ENCODE peak calls at places on chromosome 21, in eight cellular contexts. One of them, this sample, is unnamed.

GRCh38 chr21:14092834-14093560 is 117.8 kb downstream of the LIPI start:
- DNase-seq in upper lobe of left lung: peak; percentile 44
- DNase-seq in HL-60: no peak
- DNase-seq in breast epithelium: no peak
- DNase-seq in GM23338: no peak
- DNase-seq in GM12878: no peak
- DNase-seq in stomach: no peak
- DNase-seq in esophagus muscularis mucosa: no peak
- DNase-seq in this sample: no peak

GRCh38 chr21:19941626-19942025 is 1056.6 kb upstream of the NCAM2 start:
- DNase-seq in upper lobe of left lung: no peak
- DNase-seq in HL-60: no peak
- DNase-seq in breast epithelium: no peak
- DNase-seq in GM23338: no peak
- DNase-seq in GM12878: no peak
- DNase-seq in stomach: no peak
- DNase-seq in esophagus muscularis mucosa: no peak
- DNase-seq in this sample: no peak

GRCh38 chr21:44920694-44921604 is at the start of gene ITGB2:
- DNase-seq in upper lobe of left lung: no peak
- DNase-seq in HL-60: peak; percentile 97
- DNase-seq in breast epithelium: no peak
- DNase-seq in GM23338: peak; percentile 36
- DNase-seq in GM12878: no peak
- DNase-seq in stomach: peak; percentile 40
- DNase-seq in esophagus muscularis mucosa: no peak
- DNase-seq in this sample: peak; percentile 97

GRCh38 chr21:14968821-14969220 is 96.0 kb downstream of the NRIP1 start:
- DNase-seq in upper lobe of left lung: no peak
- DNase-seq in HL-60: no peak
- DNase-seq in breast epithelium: no peak
- DNase-seq in GM23338: no peak
- DNase-seq in GM12878: no peak
- DNase-seq in stomach: no peak
- DNase-seq in esophagus muscularis mucosa: no peak
- DNase-seq in this sample: no peak

GRCh38 chr21:35062016-35062415 is 12.9 kb upstream of the RUNX1 start:
- DNase-seq in upper lobe of left lung: no peak
- DNase-seq in HL-60: no peak
- DNase-seq in breast epithelium: no peak
- DNase-seq in GM23338: no peak
- DNase-seq in GM12878: no peak
- DNase-seq in stomach: no peak
- DNase-seq in esophagus muscularis mucosa: peak; percentile 55
- DNase-seq in this sample: no peak

GRCh38 chr21:29340228-29340627 is 41.5 kb downstream of the BACH1 start:
- DNase-seq in upper lobe of left lung: no peak
- DNase-seq in HL-60: no peak
- DNase-seq in breast epithelium: no peak
- DNase-seq in GM23338: no peak
- DNase-seq in GM12878: no peak
- DNase-seq in stomach: no peak
- DNase-seq in esophagus muscularis mucosa: no peak
- DNase-seq in this sample: no peak

GRCh38 chr21:27429612-27430361 is 462.9 kb upstream of the ADAMTS5 start:
- DNase-seq in upper lobe of left lung: no peak
- DNase-seq in HL-60: no peak
- DNase-seq in breast epithelium: no peak
- DNase-seq in GM23338: no peak
- DNase-seq in GM12878: no peak
- DNase-seq in stomach: no peak
- DNase-seq in esophagus muscularis mucosa: no peak
- DNase-seq in this sample: no peak

GRCh38 chr21:17370750-17371325 is 142.0 kb upstream of the CXADR start:
- DNase-seq in upper lobe of left lung: no peak
- DNase-seq in HL-60: no peak
- DNase-seq in breast epithelium: no peak
- DNase-seq in GM23338: peak; percentile 59
- DNase-seq in GM12878: no peak
- DNase-seq in stomach: no peak
- DNase-seq in esophagus muscularis mucosa: no peak
- DNase-seq in this sample: no peak

GRCh38 chr21:34771512-34772028 is 102.8 kb downstream of the CLIC6 start:
- DNase-seq in upper lobe of left lung: no peak
- DNase-seq in HL-60: no peak
- DNase-seq in breast epithelium: no peak
- DNase-seq in GM23338: no peak
- DNase-seq in GM12878: no peak
- DNase-seq in stomach: no peak
- DNase-seq in esophagus muscularis mucosa: peak; percentile 60
- DNase-seq in this sample: no peak

GRCh38 chr21:26836546-26836945 is 8.7 kb downstream of the ADAMTS1 start:
- DNase-seq in upper lobe of left lung: no peak
- DNase-seq in HL-60: no peak
- DNase-seq in breast epithelium: no peak
- DNase-seq in GM23338: no peak
- DNase-seq in GM12878: no peak
- DNase-seq in stomach: no peak
- DNase-seq in esophagus muscularis mucosa: no peak
- DNase-seq in this sample: no peak

GRCh38 chr21:45039309-45040113 is 34.9 kb upstream of the ADARB1 start:
- DNase-seq in upper lobe of left lung: no peak
- DNase-seq in HL-60: no peak
- DNase-seq in breast epithelium: no peak
- DNase-seq in GM23338: no peak
- DNase-seq in GM12878: no peak
- DNase-seq in stomach: no peak
- DNase-seq in esophagus muscularis mucosa: no peak
- DNase-seq in this sample: no peak

GRCh38 chr21:45064618-45065399 is 9.6 kb upstream of the ADARB1 start:
- DNase-seq in upper lobe of left lung: no peak
- DNase-seq in HL-60: no peak
- DNase-seq in breast epithelium: no peak
- DNase-seq in GM23338: no peak
- DNase-seq in GM12878: no peak
- DNase-seq in stomach: no peak
- DNase-seq in esophagus muscularis mucosa: no peak
- DNase-seq in this sample: no peak

GRCh38 chr21:29431680-29432079 is 133.0 kb downstream of the BACH1 start:
- DNase-seq in upper lobe of left lung: no peak
- DNase-seq in HL-60: no peak
- DNase-seq in breast epithelium: no peak
- DNase-seq in GM23338: no peak
- DNase-seq in GM12878: no peak
- DNase-seq in stomach: no peak
- DNase-seq in esophagus muscularis mucosa: no peak
- DNase-seq in this sample: no peak

GRCh38 chr21:44083631-44084291 is 23.4 kb upstream of the PWP2 start:
- DNase-seq in upper lobe of left lung: no peak
- DNase-seq in HL-60: no peak
- DNase-seq in breast epithelium: no peak
- DNase-seq in GM23338: no peak
- DNase-seq in GM12878: no peak
- DNase-seq in stomach: peak; percentile 53
- DNase-seq in esophagus muscularis mucosa: no peak
- DNase-seq in this sample: peak; percentile 80

GRCh38 chr21:44398499-44398898 is 45.1 kb downstream of the TRPM2 start:
- DNase-seq in upper lobe of left lung: no peak
- DNase-seq in HL-60: no peak
- DNase-seq in breast epithelium: no peak
- DNase-seq in GM23338: no peak
- DNase-seq in GM12878: no peak
- DNase-seq in stomach: no peak
- DNase-seq in esophagus muscularis mucosa: no peak
- DNase-seq in this sample: no peak

GRCh38 chr21:43911015-43911934 is 46.3 kb downstream of the AGPAT3 start:
- DNase-seq in upper lobe of left lung: peak; percentile 83
- DNase-seq in HL-60: no peak
- DNase-seq in breast epithelium: no peak
- DNase-seq in GM23338: no peak
- DNase-seq in GM12878: no peak
- DNase-seq in stomach: no peak
- DNase-seq in esophagus muscularis mucosa: no peak
- DNase-seq in this sample: no peak

GRCh38 chr21:24148461-24148860 is 1458.8 kb downstream of the MRPL39 start:
- DNase-seq in upper lobe of left lung: no peak
- DNase-seq in HL-60: no peak
- DNase-seq in breast epithelium: no peak
- DNase-seq in GM23338: no peak
- DNase-seq in GM12878: no peak
- DNase-seq in stomach: no peak
- DNase-seq in esophagus muscularis mucosa: no peak
- DNase-seq in this sample: no peak

GRCh38 chr21:17191346-17191993 is 321.4 kb upstream of the CXADR start:
- DNase-seq in upper lobe of left lung: no peak
- DNase-seq in HL-60: no peak
- DNase-seq in breast epithelium: no peak
- DNase-seq in GM23338: no peak
- DNase-seq in GM12878: no peak
- DNase-seq in stomach: no peak
- DNase-seq in esophagus muscularis mucosa: no peak
- DNase-seq in this sample: no peak

GRCh38 chr21:26846036-26846931 is 1.1 kb upstream of the ADAMTS1 start:
- DNase-seq in upper lobe of left lung: peak; percentile 90
- DNase-seq in HL-60: no peak
- DNase-seq in breast epithelium: peak; percentile 72
- DNase-seq in GM23338: peak; percentile 81
- DNase-seq in GM12878: no peak
- DNase-seq in stomach: peak; percentile 56
- DNase-seq in esophagus muscularis mucosa: no peak
- DNase-seq in this sample: peak; percentile 87

GRCh38 chr21:21295303-21295702 is 297.1 kb downstream of the NCAM2 start:
- DNase-seq in upper lobe of left lung: no peak
- DNase-seq in HL-60: no peak
- DNase-seq in breast epithelium: no peak
- DNase-seq in GM23338: no peak
- DNase-seq in GM12878: no peak
- DNase-seq in stomach: no peak
- DNase-seq in esophagus muscularis mucosa: no peak
- DNase-seq in this sample: no peak

GRCh38 chr21:23887709-23888303 is 1719.5 kb downstream of the MRPL39 start:
- DNase-seq in upper lobe of left lung: peak; percentile 46
- DNase-seq in HL-60: no peak
- DNase-seq in breast epithelium: no peak
- DNase-seq in GM23338: no peak
- DNase-seq in GM12878: no peak
- DNase-seq in stomach: no peak
- DNase-seq in esophagus muscularis mucosa: no peak
- DNase-seq in this sample: peak; percentile 87

GRCh38 chr21:17742181-17742580 is 77.0 kb downstream of the C21orf91 start:
- DNase-seq in upper lobe of left lung: no peak
- DNase-seq in HL-60: no peak
- DNase-seq in breast epithelium: no peak
- DNase-seq in GM23338: no peak
- DNase-seq in GM12878: no peak
- DNase-seq in stomach: no peak
- DNase-seq in esophagus muscularis mucosa: no peak
- DNase-seq in this sample: no peak

GRCh38 chr21:30340714-30341573 is 3.5 kb upstream of the KRTAP27-1 start:
- DNase-seq in upper lobe of left lung: no peak
- DNase-seq in HL-60: no peak
- DNase-seq in breast epithelium: no peak
- DNase-seq in GM23338: peak; percentile 71
- DNase-seq in GM12878: no peak
- DNase-seq in stomach: peak; percentile 56
- DNase-seq in esophagus muscularis mucosa: no peak
- DNase-seq in this sample: no peak

GRCh38 chr21:29730281-29730680 is 209.5 kb downstream of the GRIK1 start:
- DNase-seq in upper lobe of left lung: no peak
- DNase-seq in HL-60: no peak
- DNase-seq in breast epithelium: no peak
- DNase-seq in GM23338: no peak
- DNase-seq in GM12878: no peak
- DNase-seq in stomach: no peak
- DNase-seq in esophagus muscularis mucosa: no peak
- DNase-seq in this sample: no peak

GRCh38 chr21:34545079-34545884 is 33.3 kb upstream of the KCNE1 start:
- DNase-seq in upper lobe of left lung: no peak
- DNase-seq in HL-60: peak; percentile 85
- DNase-seq in breast epithelium: peak; percentile 57
- DNase-seq in GM23338: peak; percentile 26
- DNase-seq in GM12878: peak; percentile 86
- DNase-seq in stomach: no peak
- DNase-seq in esophagus muscularis mucosa: no peak
- DNase-seq in this sample: no peak

GRCh38 chr21:41166947-41167346 is 1.0 kb upstream of the BACE2 start:
- DNase-seq in upper lobe of left lung: no peak
- DNase-seq in HL-60: no peak
- DNase-seq in breast epithelium: peak; percentile 46
- DNase-seq in GM23338: peak; percentile 17
- DNase-seq in GM12878: no peak
- DNase-seq in stomach: no peak
- DNase-seq in esophagus muscularis mucosa: no peak
- DNase-seq in this sample: no peak
- H3K4me3 ChIP-seq in upper lobe of left lung: peak overlapping the region; percentile 93
- H3K4me3 ChIP-seq in HL-60: no peak overlapping the region
- H3K4me3 ChIP-seq in breast epithelium: peak overlapping the region; percentile 82
- H3K4me3 ChIP-seq in GM23338: peak overlapping the region; percentile 81
- H3K4me3 ChIP-seq in GM12878: no peak overlapping the region
- H3K4me3 ChIP-seq in stomach: peak overlapping the region; percentile 86
- H3K4me3 ChIP-seq in esophagus muscularis mucosa: peak overlapping the region; percentile 98
- H3K4me3 ChIP-seq in this sample: peak overlapping the region; percentile 82

GRCh38 chr21:33211305-33211704 is 18.4 kb upstream of the IFNAR2 start:
- DNase-seq in upper lobe of left lung: no peak
- DNase-seq in HL-60: no peak
- DNase-seq in breast epithelium: no peak
- DNase-seq in GM23338: no peak
- DNase-seq in GM12878: no peak
- DNase-seq in stomach: no peak
- DNase-seq in esophagus muscularis mucosa: no peak
- DNase-seq in this sample: no peak
- H3K27me3 ChIP-seq in upper lobe of left lung: no peaks in the 10 kb centered on the region
- H3K27me3 ChIP-seq in HL-60: no peaks in the 10 kb centered on the region
- H3K27me3 ChIP-seq in breast epithelium: no peaks in the 10 kb centered on the region
- H3K27me3 ChIP-seq in GM23338: peaks cover 2% of the 10 kb centered on the region
- H3K27me3 ChIP-seq in GM12878: no peaks in the 10 kb centered on the region
- H3K27me3 ChIP-seq in stomach: no peaks in the 10 kb centered on the region
- H3K27me3 ChIP-seq in esophagus muscularis mucosa: no peaks in the 10 kb centered on the region
- H3K27me3 ChIP-seq in this sample: no peaks in the 10 kb centered on the region

GRCh38 chr21:39009587-39010225 is 173.5 kb downstream of the PSMG1 start:
- DNase-seq in upper lobe of left lung: no peak
- DNase-seq in HL-60: no peak
- DNase-seq in breast epithelium: no peak
- DNase-seq in GM23338: no peak
- DNase-seq in GM12878: no peak
- DNase-seq in stomach: no peak
- DNase-seq in esophagus muscularis mucosa: no peak
- DNase-seq in this sample: no peak
- TF ChIP-seq POLR2AphosphoS5 in upper lobe of left lung: no peak
- TF ChIP-seq POLR2AphosphoS5 in HL-60: no peak
- TF ChIP-seq POLR2AphosphoS5 in breast epithelium: no peak
- TF ChIP-seq POLR2AphosphoS5 in GM23338: no peak
- TF ChIP-seq POLR2AphosphoS5 in GM12878: no peak
- TF ChIP-seq POLR2AphosphoS5 in stomach: no peak
- TF ChIP-seq POLR2AphosphoS5 in esophagus muscularis mucosa: no peak
- TF ChIP-seq POLR2AphosphoS5 in this sample: no peak

DNA sequence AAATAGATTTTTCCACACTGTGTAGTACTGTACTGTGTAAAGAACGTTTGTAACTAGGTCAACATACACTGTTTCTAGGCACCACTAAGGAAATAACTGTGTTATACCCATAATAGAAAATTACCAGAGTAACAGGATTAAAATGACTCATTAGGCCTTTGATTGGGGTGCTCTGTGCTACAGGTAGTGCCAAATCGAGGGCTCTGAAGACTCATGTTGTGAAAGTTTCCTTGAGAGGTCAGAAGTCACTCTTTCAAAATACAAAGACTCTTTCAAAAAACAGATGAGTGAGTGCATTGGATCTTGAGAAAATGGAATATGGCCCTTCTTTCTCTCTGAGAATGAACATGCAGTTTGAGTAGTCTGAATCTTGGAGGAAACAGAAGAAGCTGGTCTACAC is 143.0 kb downstream of the MRPL39 start:
- DNase-seq in upper lobe of left lung: no peak
- DNase-seq in HL-60: no peak
- DNase-seq in breast epithelium: no peak
- DNase-seq in GM23338: no peak
- DNase-seq in GM12878: no peak
- DNase-seq in stomach: no peak
- DNase-seq in esophagus muscularis mucosa: no peak
- DNase-seq in this sample: no peak
- H3K4me3 ChIP-seq in upper lobe of left lung: no peak overlapping the region
- H3K4me3 ChIP-seq in HL-60: no peak overlapping the region
- H3K4me3 ChIP-seq in breast epithelium: no peak overlapping the region
- H3K4me3 ChIP-seq in GM23338: no peak overlapping the region
- H3K4me3 ChIP-seq in GM12878: peak overlapping the region; percentile 22
- H3K4me3 ChIP-seq in stomach: no peak overlapping the region
- H3K4me3 ChIP-seq in esophagus muscularis mucosa: no peak overlapping the region
- H3K4me3 ChIP-seq in this sample: no peak overlapping the region

This sample was measured in spleen.